ENCODE peak calls at places on chromosome 17, in eight cellular contexts. Y is activated T-helper 1 cell treated with Interleukin-2 at 50 U/mL for 16 hours; W is caudate nucleus; V is activated CD4-positive, CD25-positive, alpha-beta regulatory T cell; H is WTC11; E is hypothalamus; B is heart left ventricle; G is stimulated activated CD8-positive, alpha-beta memory T cell treated with anti-CD3 and anti-CD28 coated beads, Interleukin-4, amount 100 ng/mL, for 4 hours. M is an unnamed sample.

GRCh38 chr17:39927101-39927927 is at the start of the genes LRRC3C and ORMDL3:
- DNase-seq in Y (peak), W (peak), V (peak), H (peak), E (peak), B (peak), G (peak), M (peak)

GRCh38 chr17:6305613-6306360 is 129.1 kb downstream of the AIPL1 start:
- DNase-seq in Y (no peak), W (no peak), V (no peak), H (no peak), E (no peak), B (no peak), G (no peak), M (no peak)

GRCh38 chr17:63772801-63773271 is 561 bp downstream of the CCDC47 start:
- DNase-seq in Y (no peak), W (no peak), V (no peak), H (no peak), E (no peak), B (no peak), G (no peak), M (no peak)

GRCh38 chr17:57370051-57370581 is 113.8 kb downstream of the MSI2 start:
- DNase-seq in Y (no peak), W (no peak), V (no peak), H (no peak), E (no peak), B (no peak), G (no peak), M (no peak)

GRCh38 chr17:81930142-81931125 is 2.9 kb upstream of the MAFG start:
- DNase-seq in Y (no peak), W (no peak), V (no peak), H (no peak), E (no peak), B (no peak), G (no peak), M (no peak)

GRCh38 chr17:28092109-28092508 is 49.6 kb downstream of the NLK start:
- DNase-seq in Y (no peak), W (no peak), V (no peak), H (no peak), E (no peak), B (no peak), G (no peak), M (no peak)

GRCh38 chr17:62626719-62627218 is 701 bp upstream of the MRC2 start:
- DNase-seq in Y (no peak), W (no peak), V (no peak), H (peak), E (no peak), B (peak), G (no peak), M (no peak)

GRCh38 chr17:35846055-35846809 is 22.5 kb downstream of the HEATR9 start:
- DNase-seq in Y (no peak), W (no peak), V (no peak), H (no peak), E (no peak), B (no peak), G (no peak), M (no peak)

GRCh38 chr17:80175411-80175810 is 5.6 kb downstream of the CARD14 start:
- DNase-seq in Y (no peak), W (no peak), V (no peak), H (no peak), E (no peak), B (no peak), G (no peak), M (peak)

GRCh38 chr17:17768415-17769088 is 68.2 kb downstream of the SREBF1 start:
- DNase-seq in Y (no peak), W (no peak), V (no peak), H (no peak), E (no peak), B (peak), G (no peak), M (no peak)

GRCh38 chr17:31318298-31319190 is 2.9 kb downstream of the EVI2A start:
- DNase-seq in Y (peak), W (peak), V (peak), H (no peak), E (no peak), B (peak), G (no peak), M (peak)

GRCh38 chr17:21353326-21354010 is 22.7 kb upstream of the KCNJ12 start:
- DNase-seq in Y (no peak), W (no peak), V (no peak), H (no peak), E (no peak), B (no peak), G (no peak), M (no peak)

GRCh38 chr17:35981908-35982330 is 622 bp upstream of the CCL16 start:
- DNase-seq in Y (no peak), W (no peak), V (no peak), H (peak), E (no peak), B (no peak), G (no peak), M (no peak)

GRCh38 chr17:70123193-70123592 is 46.1 kb upstream of the KCNJ2 start:
- DNase-seq in Y (no peak), W (no peak), V (no peak), H (no peak), E (no peak), B (no peak), G (no peak), M (no peak)

GRCh38 chr17:51397361-51398127 is 137.2 kb downstream of the UTP18 start:
- DNase-seq in Y (no peak), W (no peak), V (no peak), H (no peak), E (no peak), B (no peak), G (no peak), M (no peak)

GRCh38 chr17:77445908-77446535 is 305.3 kb downstream of the SEC14L1 start:
- DNase-seq in Y (peak), W (no peak), V (peak), H (no peak), E (no peak), B (peak), G (no peak), M (no peak)

GRCh38 chr17:33328129-33328528 is 35.0 kb upstream of the ASIC2 start:
- DNase-seq in Y (no peak), W (no peak), V (no peak), H (peak), E (no peak), B (no peak), G (no peak), M (no peak)